ENCODE peak calls at places on chromosomes 12 and 14, in five cellular contexts. J is sigmoid colon, V is ovary, C is K562, E is fibroblast of lung. O is an unnamed sample.

GRCh38 chr12:62679569-62679968 is 212.9 kb downstream of the MON2 start:
- DNase-seq in E (no peak), J (no peak), V (no peak), C (no peak), O (no peak)

GRCh38 chr14:32382704-32383103 is 53.6 kb downstream of the AKAP6 start:
- DNase-seq in V (no peak), E (no peak), C (no peak), J (no peak), O (no peak)

GRCh38 chr14:49875640-49876198 is 17.2 kb upstream of the ARF6 start:
- DNase-seq in V (no peak), E (no peak), C (no peak), J (no peak), O (no peak)

GRCh38 chr14:44404021-44404420 is 103.1 kb downstream of the FSCB start:
- DNase-seq in C (no peak), E (peak; percentile 12), J (no peak), V (no peak), O (no peak)

GRCh38 chr12:3556716-3557115 is 65.7 kb downstream of the PRMT8 start:
- DNase-seq in J (no peak), E (no peak), V (no peak), C (no peak), O (no peak)

GRCh38 chr12:7114851-7115250 is 5.8 kb upstream of the C1RL start:
- DNase-seq in E (no peak), J (no peak), V (no peak), C (no peak), O (no peak)

GRCh38 chr12:62434504-62435336 is 31.9 kb upstream of the MON2 start:
- DNase-seq in C (no peak), E (no peak), J (no peak), V (no peak), O (no peak)

GRCh38 chr14:63899953-63900352 is 47.1 kb downstream of the SYNE2 start:
- DNase-seq in J (no peak), V (no peak), C (no peak), E (no peak), O (no peak)

GRCh38 chr12:10031318-10031717 is 836 bp downstream of the CLEC9A start:
- DNase-seq in V (no peak), E (peak; percentile 27), J (no peak), C (no peak), O (no peak)

GRCh38 chr14:21264025-21264801 is 5.0 kb downstream of the HNRNPC start:
- DNase-seq in C (no peak), V (no peak), E (peak; percentile 91), J (no peak), O (no peak)

GRCh38 chr14:75088153-75088552 is 18.7 kb downstream of the ZC2HC1C start:
- DNase-seq in J (no peak), C (no peak), E (no peak), V (no peak), O (no peak)

GRCh38 chr14:38238881-38239280 is 17.0 kb downstream of the CLEC14A start:
- DNase-seq in C (no peak), E (peak; percentile 7), J (no peak), V (no peak), O (no peak)

GRCh38 chr14:55276736-55277135 is 5.5 kb downstream of the FBXO34 start:
- DNase-seq in V (no peak), C (no peak), E (no peak), J (no peak), O (no peak)

GRCh38 chr12:92472198-92472597 is 230.6 kb upstream of the PLEKHG7 start:
- DNase-seq in J (no peak), E (peak; percentile 66), C (no peak), V (no peak), O (no peak)

GRCh38 chr12:10455766-10456165 is 2.6 kb upstream of the KLRC1 start:
- DNase-seq in C (no peak), E (no peak), J (no peak), V (no peak), O (no peak)

GRCh38 chr14:96349286-96350075 is 13.7 kb downstream of the ATG2B start:
- DNase-seq in J (no peak), V (no peak), C (no peak), E (peak; percentile 28), O (no peak)

GRCh38 chr12:32508626-32509025 is 109.3 kb downstream of the FGD4 start:
- DNase-seq in V (no peak), C (no peak), E (no peak), J (no peak), O (no peak)

GRCh38 chr12:1022032-1022970 is 31.3 kb downstream of the ERC1 start:
- DNase-seq in J (no peak), E (no peak), V (no peak), C (no peak), O (no peak)

GRCh38 chr12:75814856-75815754 is 216.5 kb downstream of the PHLDA1 start:
- DNase-seq in J (no peak), V (peak; percentile 51), C (no peak), E (peak; percentile 97), O (no peak)

GRCh38 chr12:109346920-109347319 is 780 bp upstream of the MYO1H start:
- DNase-seq in C (peak; percentile 13), E (no peak), V (no peak), J (no peak), O (no peak)

GRCh38 chr12:64042901-64043300 is 179.2 kb downstream of the KICS2 start:
- DNase-seq in J (no peak), C (no peak), E (no peak), V (no peak), O (no peak)

GRCh38 chr12:77980782-77981181 is 150.1 kb downstream of the NAV3 start:
- DNase-seq in J (no peak), C (no peak), V (no peak), E (peak; percentile 74), O (no peak)

GRCh38 chr12:54160050-54160449 is 28.7 kb downstream of the SMUG1 start:
- DNase-seq in V (no peak), C (no peak), E (no peak), J (no peak), O (no peak)

GRCh38 chr12:75812341-75813018 is 219.1 kb downstream of the PHLDA1 start:
- DNase-seq in V (no peak), E (peak; percentile 77), C (no peak), J (no peak), O (no peak)

GRCh38 chr14:61337893-61338292 is 16.5 kb downstream of the PRKCH start:
- DNase-seq in C (no peak), J (no peak), V (no peak), E (no peak), O (no peak)

DNA sequence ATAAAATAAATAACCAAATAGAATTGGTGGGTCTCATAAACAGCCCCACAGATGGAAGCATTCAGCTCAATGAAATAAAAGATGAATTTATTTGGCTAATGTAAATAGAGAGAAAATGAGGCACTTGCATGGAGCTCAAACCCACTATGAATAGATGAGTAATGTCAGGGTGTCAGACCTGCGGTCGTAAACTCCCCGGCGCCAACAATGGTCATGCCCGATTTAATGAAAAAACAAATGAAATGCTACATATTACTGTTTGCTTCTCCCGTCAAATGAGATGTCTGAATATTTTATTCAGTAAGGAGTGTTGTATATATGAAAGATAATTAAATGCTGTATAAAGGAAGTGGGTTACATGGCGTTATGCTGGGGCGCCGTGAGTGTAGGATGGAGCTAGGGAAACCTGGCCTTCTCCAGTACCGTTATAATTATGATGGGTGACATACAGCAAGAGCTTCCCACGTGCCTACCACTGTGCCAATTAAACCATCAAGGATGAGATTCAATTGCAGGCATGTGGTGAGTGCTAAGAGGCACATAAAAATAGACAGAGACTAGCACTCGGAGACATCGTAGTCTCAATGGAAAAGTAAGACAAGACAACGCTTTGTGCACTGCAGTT is 648.1 kb downstream of the BCL11B start:
- DNase-seq in V (no peak), C (no peak), E (peak; percentile 33), J (no peak), O (no peak)
- H3K36me3 ChIP-seq in V (no peaks in the 10 kb centered on the region), C (no peaks in the 10 kb centered on the region), E (no peaks in the 10 kb centered on the region), J (no peaks in the 10 kb centered on the region), O (no peaks in the 10 kb centered on the region)

GRCh38 chr12:120453977-120454376 is 7.7 kb downstream of the GATC start:
- DNase-seq in V (no peak), C (peak; percentile 47), E (peak; percentile 16), J (no peak), O (no peak)
- TF ChIP-seq CTCF in V (no peak), C (peak; percentile 69), E (peak; percentile 43), J (peak; percentile 38), O (peak; percentile 7)

GRCh38 chr14:100106260-100106659 is 41.0 kb downstream of the EVL start:
- DNase-seq in V (no peak), J (peak; percentile 37), C (peak; percentile 22), E (no peak), O (no peak)
- H3K36me3 ChIP-seq in V (no peaks in the 10 kb centered on the region), J (no peaks in the 10 kb centered on the region), C (peaks cover 3% of the 10 kb centered on the region), E (no peaks in the 10 kb centered on the region), O (no peaks in the 10 kb centered on the region)

GRCh38 chr14:105200074-105200473 is 19.0 kb upstream of the NUDT14 start:
- DNase-seq in J (no peak), E (no peak), V (no peak), C (no peak), O (no peak)
- TF ChIP-seq CTCF in J (no peak), E (no peak), V (no peak), C (peak; percentile 53), O (no peak)

GRCh38 chr14:34713122-34713680 is 1.2 kb downstream of the CFL2 start:
- DNase-seq in E (no peak), C (peak; percentile 29), J (no peak), V (no peak), O (no peak)

GRCh38 chr14:34711169-34711568 is 3.2 kb downstream of the CFL2 start:
- DNase-seq in C (no peak), E (peak; percentile 94), V (no peak), J (no peak), O (no peak)

GRCh38 chr14:34711808-34712712 is 2.3 kb downstream of the CFL2 start:
- DNase-seq in V (no peak), E (no peak), C (no peak), J (no peak), O (no peak)

GRCh38 chr14:34710006-34710405 is 4.4 kb downstream of the CFL2 start:
- DNase-seq in J (no peak), E (no peak), C (no peak), V (no peak), O (no peak)

GRCh38 chr14:34710744-34711143 is 3.6 kb downstream of the CFL2 start:
- DNase-seq in V (no peak), C (no peak), J (no peak), E (peak; percentile 51), O (no peak)
- H3K36me3 ChIP-seq in V (no peaks in the 10 kb centered on the region), C (peaks cover 15% of the 10 kb centered on the region), J (peaks cover 13% of the 10 kb centered on the region), E (no peaks in the 10 kb centered on the region), O (peaks cover 13% of the 10 kb centered on the region)

O was measured in heart right ventricle.